ENCODE peak calls at places on chromosomes 6 and 20, in six cellular contexts. D is CD8-positive, alpha-beta T cell; E is foreskin keratinocyte; T is spleen; Q is tibial artery; F is endothelial cell of umbilical vein. Y is an unnamed sample. For H3K4me1, the result is how much of the 10 kb centered on the place peaks cover.

GRCh38 chr20:23013429-23013828 is 21.7 kb upstream of the SSTR4 start:
- DNase-seq in D (no peak), E (no peak), T (no peak), Q (no peak), F (no peak), Y (peak)

GRCh38 chr6:87196275-87196842 is 41.0 kb downstream of the ZNF292 start:
- DNase-seq in D (no peak), E (no peak), T (no peak), Q (no peak), F (no peak), Y (no peak)

GRCh38 chr6:25476126-25476525 is 175.9 kb upstream of the SCGN start:
- DNase-seq in D (no peak), E (no peak), T (no peak), Q (no peak), F (no peak), Y (peak)

GRCh38 chr6:14619419-14619781 is 501.8 kb downstream of the CD83 start:
- DNase-seq in D (no peak), E (no peak), T (no peak), Q (no peak), F (no peak), Y (no peak)

GRCh38 chr6:155171109-155171746 is 92.6 kb upstream of the CLDN20 start:
- DNase-seq in D (peak), E (peak), T (no peak), Q (peak), F (peak), Y (peak)

GRCh38 chr6:114354482-114354881 is 11.7 kb upstream of the HS3ST5 start:
- DNase-seq in D (no peak), E (no peak), T (no peak), Q (no peak), F (no peak), Y (no peak)

GRCh38 chr6:51494342-51494741 is 593.1 kb downstream of the PKHD1 start:
- DNase-seq in D (no peak), E (no peak), T (no peak), Q (no peak), F (no peak), Y (no peak)

GRCh38 chr6:97969065-97969464 is 686.0 kb upstream of the MMS22L start:
- DNase-seq in D (no peak), E (no peak), T (no peak), Q (no peak), F (no peak), Y (no peak)

GRCh38 chr6:99119109-99120031 is 171.6 kb upstream of the FBXL4 start:
- DNase-seq in D (peak), E (peak), T (no peak), Q (no peak), F (peak), Y (peak)

GRCh38 chr6:4936681-4937041 is 67.2 kb downstream of the RPP40 start:
- DNase-seq in D (no peak), E (no peak), T (no peak), Q (no peak), F (peak), Y (no peak)

GRCh38 chr6:14153228-14153627 is 35.7 kb downstream of the CD83 start:
- DNase-seq in D (no peak), E (no peak), T (no peak), Q (no peak), F (no peak), Y (no peak)

GRCh38 chr20:38291582-38291918 is 12.4 kb upstream of the BPI start:
- DNase-seq in D (no peak), E (no peak), T (no peak), Q (no peak), F (no peak), Y (no peak)

GRCh38 chr20:38291961-38292360 is 12.0 kb upstream of the BPI start:
- DNase-seq in D (no peak), E (no peak), T (no peak), Q (no peak), F (no peak), Y (no peak)

GRCh38 chr20:38295811-38296210 is 8.1 kb upstream of the BPI start:
- DNase-seq in D (no peak), E (no peak), T (no peak), Q (no peak), F (no peak), Y (no peak)

GRCh38 chr20:38294334-38294592 is 9.7 kb upstream of the BPI start:
- DNase-seq in D (no peak), E (no peak), T (no peak), Q (no peak), F (no peak), Y (no peak)

GRCh38 chr20:38293490-38294333 is 10.2 kb upstream of the BPI start:
- DNase-seq in D (no peak), E (no peak), T (no peak), Q (no peak), F (no peak), Y (peak)
- TF ChIP-seq CTCF in D (no peak), E (no peak), T (no peak), Q (no peak), F (no peak), Y (no peak)

GRCh38 chr6:36364669-36365479 is 22.6 kb downstream of the ETV7 start:
- DNase-seq in D (no peak), E (no peak), T (no peak), Q (no peak), F (peak), Y (no peak)
- H3K4me1 ChIP-seq in D (under half), E (under half), T (under half), Q (under half), F (under half), Y (under half)

GRCh38 chr6:143128346-143129015 is 67.8 kb downstream of the AIG1 start:
- DNase-seq in D (no peak), E (no peak), T (no peak), Q (no peak), F (no peak), Y (no peak)
- TF ChIP-seq CTCF in D (no peak), E (no peak), T (no peak), Q (no peak), F (no peak), Y (no peak)

GRCh38 chr20:49985617-49986016 is 2.8 kb downstream of the SNAI1 start:
- DNase-seq in D (no peak), E (no peak), T (no peak), Q (no peak), F (no peak), Y (no peak)
- H3K4me1 ChIP-seq in D (under half), E (under half), T (half or more), Q (half or more), F (half or more), Y (under half)

GRCh38 chr6:93721386-93722048 is 302.2 kb upstream of the EPHA7 start:
- DNase-seq in D (no peak), E (no peak), T (no peak), Q (no peak), F (peak), Y (no peak)
- TF ChIP-seq CTCF in D (no peak), E (no peak), T (no peak), Q (no peak), F (peak), Y (peak)

GRCh38 chr6:135002974-135003703 is 51.5 kb downstream of the HBS1L start:
- DNase-seq in D (no peak), E (no peak), T (no peak), Q (no peak), F (no peak), Y (no peak)

GRCh38 chr6:134999107-134999506 is 49.2 kb upstream of the ALDH8A1 start:
- DNase-seq in D (no peak), E (no peak), T (no peak), Q (no peak), F (no peak), Y (no peak)

GRCh38 chr6:134997133-134997841 is 47.4 kb upstream of the ALDH8A1 start:
- DNase-seq in D (no peak), E (no peak), T (no peak), Q (no peak), F (no peak), Y (no peak)

GRCh38 chr6:135006386-135006914 is 48.2 kb downstream of the HBS1L start:
- DNase-seq in D (no peak), E (no peak), T (no peak), Q (no peak), F (no peak), Y (no peak)

DNA sequence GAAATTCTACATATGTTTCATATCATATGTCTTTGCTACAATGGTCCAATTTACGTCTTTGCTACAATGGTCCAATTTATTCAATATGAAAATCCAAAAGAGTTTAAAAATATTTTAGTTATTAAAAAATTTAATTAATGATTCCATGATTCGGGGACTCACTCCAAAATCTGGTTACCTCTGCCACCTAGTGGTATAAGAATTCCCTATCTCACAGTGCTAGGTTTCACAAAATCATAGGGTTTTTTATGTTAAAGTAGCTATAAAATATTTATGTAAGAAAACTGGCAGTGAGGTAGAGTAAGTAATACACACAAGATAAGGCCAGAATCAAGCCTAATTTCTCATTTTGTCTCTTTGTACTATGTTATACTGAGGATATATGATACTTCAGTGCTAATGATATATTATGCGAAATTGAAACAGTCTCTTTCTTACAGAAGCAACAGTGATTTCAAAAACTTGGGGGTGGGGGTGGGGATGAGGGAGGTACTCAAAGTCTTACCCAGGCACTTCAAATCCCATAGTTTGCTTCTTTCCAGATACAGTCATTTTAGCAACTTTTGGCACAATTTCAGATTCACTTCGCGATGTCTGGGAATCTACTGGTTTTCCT is 52.3 kb downstream of the HBS1L start:
- DNase-seq in D (no peak), E (no peak), T (no peak), Q (no peak), F (peak), Y (no peak)
- H3K4me1 ChIP-seq in D (under half), E (under half), T (under half), Q (under half), F (under half), Y (under half)

GRCh38 chr20:50663095-50663821 is 28.1 kb downstream of the RIPOR3 start:
- DNase-seq in D (no peak), E (no peak), T (no peak), Q (no peak), F (no peak), Y (peak)
- TF ChIP-seq CTCF in D (no peak), E (peak), T (no peak), Q (no peak), F (no peak), Y (peak)